ENCODE peak calls at places on chromosomes 6 and 20, in seven cellular contexts. Y, I, L, P, D, H and Q are unnamed samples. For H3K4me1, the result is how much of the 10 kb centered on the place peaks cover.

GRCh38 chr20:47875302-47876025 is 90.2 kb upstream of the SULF2 start:
- DNase-seq in P (no peak), Y (no peak), H (no peak), D (peak), L (no peak), I (no peak), Q (peak)

GRCh38 chr6:27040244-27041042 is 207.1 kb upstream of the PRSS16 start:
- DNase-seq in D (peak), I (no peak), H (no peak), P (no peak), L (no peak), Y (no peak), Q (no peak)

GRCh38 chr6:11772109-11772830 is 6.3 kb downstream of the ADTRP start:
- DNase-seq in P (peak), D (peak), Y (no peak), H (peak), L (no peak), I (no peak), Q (peak)

GRCh38 chr6:67102743-67103142 is 1395.7 kb upstream of the EYS start:
- DNase-seq in H (no peak), I (no peak), P (no peak), Y (no peak), L (no peak), D (no peak), Q (no peak)

GRCh38 chr6:68279793-68280557 is 355.1 kb upstream of the ADGRB3 start:
- DNase-seq in Y (no peak), H (no peak), P (no peak), I (no peak), D (peak), L (no peak), Q (peak)

GRCh38 chr6:46246081-46246480 is 75.3 kb upstream of the ENPP5 start:
- DNase-seq in I (no peak), P (no peak), D (no peak), L (no peak), H (no peak), Y (no peak), Q (no peak)

GRCh38 chr6:44131880-44132279 is 4.5 kb downstream of the TMEM63B start:
- DNase-seq in L (no peak), D (no peak), P (no peak), I (peak), Y (no peak), H (no peak), Q (no peak)

GRCh38 chr20:59785118-59785959 is 148.1 kb downstream of the SYCP2 start:
- DNase-seq in L (no peak), I (no peak), P (no peak), H (peak), Y (no peak), D (no peak), Q (no peak)

GRCh38 chr20:6074145-6074561 is 20.3 kb upstream of the LRRN4 start:
- DNase-seq in H (no peak), I (no peak), D (no peak), P (no peak), Y (peak), L (no peak), Q (peak)

GRCh38 chr6:99334526-99335127 is 14.8 kb downstream of the FAXC start:
- DNase-seq in I (no peak), P (no peak), Y (peak), D (peak), H (no peak), L (no peak), Q (peak)

GRCh38 chr20:6714202-6714800 is 53.2 kb upstream of the BMP2 start:
- DNase-seq in I (peak), P (no peak), L (no peak), H (no peak), Y (no peak), D (no peak), Q (no peak)

GRCh38 chr20:46057856-46058655 is 29.0 kb downstream of the SLC12A5 start:
- DNase-seq in L (no peak), P (peak), D (peak), Y (no peak), H (no peak), I (peak), Q (no peak)

GRCh38 chr6:45458672-45459071 is 80.9 kb upstream of the SUPT3H start:
- DNase-seq in Y (no peak), D (no peak), L (no peak), P (no peak), H (no peak), I (no peak), Q (no peak)

GRCh38 chr20:3071610-3072529 is at the start of gene OXT:
- DNase-seq in P (peak), H (no peak), D (peak), Y (no peak), L (peak), I (peak), Q (no peak)

GRCh38 chr20:25389381-25389857 is 1.2 kb downstream of the ABHD12 start:
- DNase-seq in Y (peak), H (no peak), I (no peak), L (no peak), D (peak), P (peak), Q (peak)

GRCh38 chr6:106579281-106579680 is 50.0 kb downstream of the RTN4IP1 start:
- DNase-seq in L (no peak), I (no peak), D (no peak), P (no peak), Y (no peak), H (no peak), Q (no peak)

GRCh38 chr6:134173936-134174789 is 121.7 kb upstream of the SLC2A12 start:
- DNase-seq in H (peak), I (peak), P (peak), Y (peak), D (peak), L (peak), Q (peak)

GRCh38 chr6:134174790-134175531 is 122.5 kb upstream of the SLC2A12 start:
- DNase-seq in I (peak), D (peak), L (peak), P (peak), H (peak), Y (peak), Q (peak)

GRCh38 chr6:134177236-134177635 is 124.8 kb upstream of the SLC2A12 start:
- DNase-seq in H (no peak), L (no peak), Y (no peak), D (no peak), P (no peak), I (no peak), Q (no peak)

GRCh38 chr6:134176283-134176975 is 124.0 kb upstream of the SLC2A12 start:
- DNase-seq in P (peak), H (no peak), D (peak), Y (peak), I (no peak), L (no peak), Q (no peak)

GRCh38 chr6:134175532-134176282 is 123.3 kb upstream of the SLC2A12 start:
- DNase-seq in P (peak), L (peak), H (peak), I (peak), D (peak), Y (peak), Q (peak)
- H3K4me1 ChIP-seq in P (under half), L (under half), H (under half), I (under half), D (under half), Y (under half), Q (under half)

DNA sequence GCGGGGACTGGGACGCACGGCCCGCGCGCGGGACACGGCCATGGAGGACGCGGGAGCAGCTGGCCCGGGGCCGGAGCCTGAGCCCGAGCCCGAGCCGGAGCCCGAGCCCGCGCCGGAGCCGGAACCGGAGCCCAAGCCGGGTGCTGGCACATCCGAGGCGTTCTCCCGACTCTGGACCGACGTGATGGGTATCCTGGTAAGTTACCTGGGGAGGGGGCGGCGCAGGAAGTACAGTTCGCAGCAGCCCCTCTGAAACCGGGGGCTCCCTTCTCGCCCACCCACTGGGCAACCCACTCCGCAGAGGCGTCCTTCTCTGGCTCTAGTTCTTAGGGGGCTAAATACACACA is 363 bp downstream of the SASH1 start:
- DNase-seq in H (no peak), I (no peak), Y (no peak), L (no peak), D (no peak), P (peak), Q (no peak)
- H3K27ac ChIP-seq in H (peak), I (peak), Y (no peak), L (no peak), D (no peak), P (peak), Q (no peak)

DNA sequence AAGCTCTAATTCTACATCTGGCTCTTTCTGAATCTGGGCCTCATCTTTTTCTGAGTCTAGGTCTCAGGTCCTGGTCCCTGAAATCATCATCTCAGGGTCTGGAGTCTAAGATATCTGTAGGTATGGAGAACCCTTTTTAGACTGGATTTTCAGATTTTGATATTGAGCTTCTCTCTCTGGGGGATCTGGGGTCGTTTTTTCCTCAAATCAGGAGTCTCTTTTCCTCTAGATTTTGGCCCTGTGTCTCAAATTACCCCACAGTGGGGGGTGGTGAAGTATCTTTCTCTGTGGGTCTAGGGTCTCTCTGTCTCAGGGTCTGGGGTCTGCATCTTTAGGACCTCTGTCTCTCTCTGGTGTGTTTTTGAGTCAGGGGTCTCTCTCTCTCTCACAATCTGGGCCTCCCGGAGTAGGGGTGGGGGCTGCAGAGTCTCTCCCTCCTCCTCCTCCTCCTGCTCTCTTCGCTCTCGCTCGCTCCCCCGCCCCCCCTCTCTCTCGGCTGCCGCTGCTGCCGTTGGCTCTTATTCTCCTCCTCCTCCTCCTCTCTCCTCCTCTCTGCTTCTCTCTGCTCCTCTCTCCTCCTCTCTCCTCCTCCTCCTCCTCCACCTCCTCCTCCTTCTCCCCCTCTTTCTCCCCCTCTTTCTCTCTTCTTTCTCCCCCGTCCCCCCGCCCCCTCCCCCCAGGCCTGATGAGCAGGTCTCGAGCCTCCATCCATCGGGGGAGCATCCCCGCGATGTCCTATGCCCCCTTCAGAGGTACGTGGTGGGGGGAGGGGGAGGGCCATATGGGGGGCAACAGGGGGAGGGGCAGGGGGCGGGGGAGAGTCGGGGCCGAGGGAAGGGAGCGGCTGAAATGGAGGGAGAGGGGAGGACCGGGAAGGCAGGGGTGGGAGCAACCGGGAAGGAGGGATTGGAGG is at the start of gene SYNGAP1:
- DNase-seq in Y (peak), P (peak), L (no peak), D (peak), H (peak), I (peak), Q (no peak)
- H3K4me3 ChIP-seq in Y (peak), P (peak), L (peak), D (peak), H (peak), I (peak), Q (no peak)

GRCh38 chr20:49804364-49804763 is 8.3 kb upstream of the SLC9A8 start:
- DNase-seq in L (no peak), H (no peak), D (no peak), I (no peak), P (no peak), Y (no peak), Q (no peak)
- H3K4me1 ChIP-seq in L (under half), H (under half), D (under half), I (under half), P (under half), Y (under half), Q (under half)